ENCODE peak calls at places on chromosomes 1 and 21, in four cellular contexts. One of them, this sample, is unnamed.

GRCh38 chr1:1894354-1895049 is 3.6 kb upstream of the GNB1 start:
- DNase-seq in H9: no peak
- DNase-seq in mesenchymal stem cell: no peak
- DNase-seq in HepG2: no peak
- DNase-seq in this sample: peak; percentile 2

GRCh38 chr1:1106510-1107221 is 9.2 kb downstream of the C1orf159 start:
- DNase-seq in mesenchymal stem cell: no peak
- DNase-seq in HepG2: no peak
- DNase-seq in H9: no peak
- DNase-seq in this sample: no peak

GRCh38 chr1:200888349-200888838 is 6.3 kb upstream of the INAVA start:
- DNase-seq in HepG2: peak; percentile 67
- DNase-seq in H9: peak; percentile 58
- DNase-seq in mesenchymal stem cell: no peak
- DNase-seq in this sample: peak; percentile 16

GRCh38 chr1:54887665-54888071 is 673 bp upstream of the DHCR24 start:
- DNase-seq in HepG2: no peak
- DNase-seq in H9: peak; percentile 41
- DNase-seq in mesenchymal stem cell: peak; percentile 19
- DNase-seq in this sample: peak; percentile 43

GRCh38 chr1:223556414-223557124 is 108.9 kb downstream of the CAPN8 start:
- DNase-seq in HepG2: peak; percentile 25
- DNase-seq in H9: peak; percentile 76
- DNase-seq in mesenchymal stem cell: no peak
- DNase-seq in this sample: peak; percentile 72

GRCh38 chr1:244049969-244050834 is 881 bp upstream of the ZBTB18 start:
- DNase-seq in H9: no peak
- DNase-seq in HepG2: no peak
- DNase-seq in mesenchymal stem cell: peak; percentile 35
- DNase-seq in this sample: peak; percentile 37

GRCh38 chr1:206725053-206725963 is 40.6 kb downstream of the MAPKAPK2 start:
- DNase-seq in mesenchymal stem cell: peak; percentile 60
- DNase-seq in H9: peak; percentile 73
- DNase-seq in HepG2: peak; percentile 18
- DNase-seq in this sample: peak; percentile 65

GRCh38 chr1:234933475-234933874 is 195.2 kb downstream of the TOMM20 start:
- DNase-seq in HepG2: no peak
- DNase-seq in H9: no peak
- DNase-seq in mesenchymal stem cell: peak; percentile 68
- DNase-seq in this sample: no peak

GRCh38 chr1:15011160-15011559 is 142.4 kb upstream of the TMEM51 start:
- DNase-seq in HepG2: no peak
- DNase-seq in mesenchymal stem cell: no peak
- DNase-seq in H9: no peak
- DNase-seq in this sample: no peak

GRCh38 chr1:19405195-19405760 is 80.1 kb downstream of the CAPZB start:
- DNase-seq in H9: no peak
- DNase-seq in mesenchymal stem cell: no peak
- DNase-seq in HepG2: no peak
- DNase-seq in this sample: peak; percentile 72

GRCh38 chr1:183090386-183091006 is 67.3 kb downstream of the LAMC1 start:
- DNase-seq in mesenchymal stem cell: peak; percentile 73
- DNase-seq in HepG2: peak; percentile 49
- DNase-seq in H9: no peak
- DNase-seq in this sample: no peak

GRCh38 chr21:43721225-43721605 is 2.3 kb downstream of the PDXK start:
- DNase-seq in mesenchymal stem cell: no peak
- DNase-seq in HepG2: no peak
- DNase-seq in H9: no peak
- DNase-seq in this sample: no peak

GRCh38 chr1:32901823-32902534 is 790 bp upstream of the TMEM54 start:
- DNase-seq in mesenchymal stem cell: no peak
- DNase-seq in HepG2: no peak
- DNase-seq in H9: no peak
- DNase-seq in this sample: no peak

GRCh38 chr1:42942444-42942843 is 16.2 kb downstream of the SLC2A1 start:
- DNase-seq in mesenchymal stem cell: no peak
- DNase-seq in HepG2: no peak
- DNase-seq in H9: no peak
- DNase-seq in this sample: no peak

GRCh38 chr21:34981793-34982192 is 67.3 kb downstream of the RUNX1 start:
- DNase-seq in H9: no peak
- DNase-seq in HepG2: no peak
- DNase-seq in mesenchymal stem cell: no peak
- DNase-seq in this sample: no peak

GRCh38 chr21:34986561-34987533 is 62.3 kb downstream of the RUNX1 start:
- DNase-seq in mesenchymal stem cell: peak; percentile 95
- DNase-seq in H9: peak; percentile 36
- DNase-seq in HepG2: peak; percentile 84
- DNase-seq in this sample: peak; percentile 55

GRCh38 chr21:34983680-34984086 is 65.4 kb downstream of the RUNX1 start:
- DNase-seq in mesenchymal stem cell: peak; percentile 73
- DNase-seq in H9: no peak
- DNase-seq in HepG2: no peak
- DNase-seq in this sample: no peak

GRCh38 chr21:34987673-34988072 is 61.4 kb downstream of the RUNX1 start:
- DNase-seq in HepG2: no peak
- DNase-seq in mesenchymal stem cell: no peak
- DNase-seq in H9: no peak
- DNase-seq in this sample: no peak

GRCh38 chr21:34984356-34984755 is 64.7 kb downstream of the RUNX1 start:
- DNase-seq in mesenchymal stem cell: no peak
- DNase-seq in H9: no peak
- DNase-seq in HepG2: no peak
- DNase-seq in this sample: no peak
- H3K27ac ChIP-seq in mesenchymal stem cell: no peak overlapping the region
- H3K27ac ChIP-seq in H9: no peak overlapping the region
- H3K27ac ChIP-seq in HepG2: no peak overlapping the region
- H3K27ac ChIP-seq in this sample: no peak overlapping the region

GRCh38 chr21:36640260-36641244 is 58.4 kb upstream of the SIM2 start:
- DNase-seq in mesenchymal stem cell: peak; percentile 8
- DNase-seq in HepG2: no peak
- DNase-seq in H9: peak; percentile 35
- DNase-seq in this sample: peak; percentile 53

GRCh38 chr21:36635991-36636390 is 62.9 kb upstream of the SIM2 start:
- DNase-seq in H9: no peak
- DNase-seq in HepG2: no peak
- DNase-seq in mesenchymal stem cell: no peak
- DNase-seq in this sample: no peak

GRCh38 chr21:36641346-36641745 is 57.6 kb upstream of the SIM2 start:
- DNase-seq in HepG2: no peak
- DNase-seq in H9: no peak
- DNase-seq in mesenchymal stem cell: no peak
- DNase-seq in this sample: no peak

GRCh38 chr21:36639769-36640168 is 59.1 kb upstream of the SIM2 start:
- DNase-seq in HepG2: no peak
- DNase-seq in H9: no peak
- DNase-seq in mesenchymal stem cell: no peak
- DNase-seq in this sample: no peak

DNA sequence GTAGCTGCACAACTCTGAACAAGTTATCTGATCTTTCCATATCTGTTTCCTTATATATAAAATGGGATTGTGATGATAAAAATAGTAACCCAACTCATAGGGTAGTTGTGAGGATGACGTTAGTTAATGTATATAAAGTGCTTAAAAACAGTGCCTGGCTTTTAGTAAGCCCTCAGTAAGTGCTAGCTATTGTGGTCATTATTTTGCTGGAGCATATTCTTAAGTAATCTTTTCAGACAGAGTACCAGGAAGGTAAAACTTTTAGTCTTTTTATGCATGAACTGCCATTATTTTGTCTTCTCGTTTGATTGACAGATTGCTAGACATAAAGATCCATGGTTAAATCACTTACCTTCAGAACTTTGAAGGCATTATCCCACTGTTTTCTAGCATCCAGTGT is 62.5 kb upstream of the SIM2 start:
- DNase-seq in H9: no peak
- DNase-seq in mesenchymal stem cell: no peak
- DNase-seq in HepG2: no peak
- DNase-seq in this sample: no peak
- H2AFZ ChIP-seq in H9: no peak overlapping the region
- H2AFZ ChIP-seq in mesenchymal stem cell: no peak overlapping the region
- H2AFZ ChIP-seq in HepG2: no peak overlapping the region
- H2AFZ ChIP-seq in this sample: no peak overlapping the region

DNA sequence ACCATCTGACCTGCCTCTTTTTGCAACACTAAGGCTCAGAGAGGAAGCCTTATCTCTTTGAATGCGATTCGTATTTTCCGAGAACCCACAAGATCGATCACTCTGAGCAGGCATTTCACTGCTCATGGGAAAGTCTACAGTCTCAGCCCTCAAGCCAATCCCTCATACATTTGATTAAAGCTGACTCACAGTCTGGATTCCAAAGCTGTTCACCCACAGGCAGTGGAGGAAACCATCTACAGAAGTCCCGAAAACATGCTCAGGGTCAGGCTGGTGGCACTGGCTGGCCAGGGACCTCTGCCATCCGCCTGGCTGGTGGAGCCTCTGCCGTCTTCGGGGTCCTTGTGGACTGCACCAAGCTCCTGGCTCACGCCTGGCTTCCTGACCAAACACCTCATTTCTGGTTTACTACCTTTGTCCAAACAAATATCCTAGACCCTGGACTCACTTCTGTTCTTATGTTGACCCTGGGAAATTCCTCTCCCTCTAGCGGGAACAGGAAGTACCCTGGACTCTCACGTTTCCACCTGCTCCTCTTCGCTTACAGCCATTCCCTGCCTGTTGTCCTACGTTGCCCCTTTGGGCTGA is 650.0 kb downstream of the SMYD3 start:
- DNase-seq in HepG2: peak; percentile 82
- DNase-seq in H9: no peak
- DNase-seq in mesenchymal stem cell: peak; percentile 73
- DNase-seq in this sample: no peak
- H3K27ac ChIP-seq in HepG2: peak overlapping the region; percentile 85
- H3K27ac ChIP-seq in H9: no peak overlapping the region
- H3K27ac ChIP-seq in mesenchymal stem cell: no peak overlapping the region
- H3K27ac ChIP-seq in this sample: no peak overlapping the region

DNA sequence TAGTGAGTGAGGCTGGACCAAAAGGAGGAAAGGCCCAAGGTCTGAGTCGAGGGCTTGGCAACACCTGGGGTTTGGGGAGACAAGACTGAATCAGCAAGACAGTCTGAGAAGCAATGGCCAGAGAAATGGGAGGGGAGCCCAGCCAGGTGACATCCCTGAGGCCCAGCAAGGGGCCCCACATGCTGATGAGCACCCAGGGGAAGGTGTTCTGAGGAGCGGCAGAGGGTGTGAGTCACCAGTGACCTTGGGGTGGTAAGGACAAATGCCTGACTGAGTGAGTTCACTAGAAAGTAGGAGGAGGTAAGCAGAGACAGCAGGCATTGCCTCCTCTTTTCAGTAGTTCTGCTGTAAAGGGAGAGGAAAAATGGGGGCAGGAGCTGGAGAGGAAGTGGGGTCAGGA is 192.4 kb upstream of the GALNT2 start:
- DNase-seq in mesenchymal stem cell: no peak
- DNase-seq in H9: no peak
- DNase-seq in HepG2: no peak
- DNase-seq in this sample: no peak
- H2AFZ ChIP-seq in mesenchymal stem cell: no peak overlapping the region
- H2AFZ ChIP-seq in H9: no peak overlapping the region
- H2AFZ ChIP-seq in HepG2: no peak overlapping the region
- H2AFZ ChIP-seq in this sample: no peak overlapping the region

DNA sequence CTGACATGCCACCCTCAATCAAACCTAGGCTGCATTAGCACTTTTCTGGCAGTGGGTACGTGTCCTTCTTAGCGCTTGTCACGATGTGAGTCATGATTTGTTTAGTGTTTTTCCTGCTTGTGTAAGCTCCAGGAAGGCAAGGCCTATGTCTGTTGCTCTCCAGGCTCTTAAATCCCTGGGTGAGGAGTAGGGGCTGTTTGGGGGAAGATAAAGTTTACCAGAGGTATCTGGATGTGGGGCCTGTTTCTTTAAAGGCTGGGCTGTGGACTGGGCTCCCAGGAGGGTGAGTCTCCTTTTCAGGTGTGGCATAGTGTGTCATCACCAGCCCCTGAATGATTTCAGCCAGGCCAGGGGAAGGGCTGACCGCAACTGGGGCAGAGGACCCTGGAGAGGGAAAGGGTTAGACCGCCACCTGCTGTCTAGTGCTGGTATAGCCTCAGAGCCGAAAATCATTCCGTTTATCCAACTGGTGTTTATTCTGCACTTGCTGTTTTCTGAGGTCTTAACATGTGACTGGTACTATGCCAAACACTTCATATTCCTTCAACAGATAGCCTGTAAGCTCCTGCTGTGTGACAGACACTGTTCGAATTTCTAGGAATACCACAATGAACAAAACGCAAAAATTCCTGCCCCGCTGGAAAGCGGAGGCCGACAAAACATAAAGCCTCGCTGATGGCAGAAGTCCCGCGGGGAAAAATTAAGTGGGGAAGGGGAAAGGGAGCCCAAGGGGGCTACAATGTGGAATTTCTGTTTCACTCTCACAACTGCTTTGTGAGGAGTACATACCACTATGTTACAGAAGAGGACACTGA is 9.7 kb downstream of the SERINC2 start:
- DNase-seq in H9: peak; percentile 75
- DNase-seq in HepG2: peak; percentile 70
- DNase-seq in mesenchymal stem cell: peak; percentile 95
- DNase-seq in this sample: peak; percentile 73
- H3K27ac ChIP-seq in H9: no peak overlapping the region
- H3K27ac ChIP-seq in HepG2: peak overlapping the region; percentile 62
- H3K27ac ChIP-seq in mesenchymal stem cell: no peak overlapping the region
- H3K27ac ChIP-seq in this sample: no peak overlapping the region

GRCh38 chr1:155127105-155127671 is 488 bp upstream of the EFNA1 start:
- DNase-seq in HepG2: peak; percentile 99
- DNase-seq in H9: peak; percentile 52
- DNase-seq in mesenchymal stem cell: peak; percentile 76
- DNase-seq in this sample: peak; percentile 55

GRCh38 chr1:155126494-155127104 is 1.1 kb upstream of the EFNA1 start:
- DNase-seq in HepG2: peak; percentile 88
- DNase-seq in mesenchymal stem cell: peak; percentile 74
- DNase-seq in H9: peak; percentile 49
- DNase-seq in this sample: peak; percentile 63

GRCh38 chr1:155124503-155125463 is 2.9 kb upstream of the EFNA1 start:
- DNase-seq in HepG2: no peak
- DNase-seq in mesenchymal stem cell: peak; percentile 79
- DNase-seq in H9: peak; percentile 51
- DNase-seq in this sample: peak; percentile 40

GRCh38 chr1:155125946-155126493 is 1.7 kb upstream of the EFNA1 start:
- DNase-seq in mesenchymal stem cell: peak; percentile 52
- DNase-seq in HepG2: peak; percentile 88
- DNase-seq in H9: peak; percentile 43
- DNase-seq in this sample: peak; percentile 70

DNA sequence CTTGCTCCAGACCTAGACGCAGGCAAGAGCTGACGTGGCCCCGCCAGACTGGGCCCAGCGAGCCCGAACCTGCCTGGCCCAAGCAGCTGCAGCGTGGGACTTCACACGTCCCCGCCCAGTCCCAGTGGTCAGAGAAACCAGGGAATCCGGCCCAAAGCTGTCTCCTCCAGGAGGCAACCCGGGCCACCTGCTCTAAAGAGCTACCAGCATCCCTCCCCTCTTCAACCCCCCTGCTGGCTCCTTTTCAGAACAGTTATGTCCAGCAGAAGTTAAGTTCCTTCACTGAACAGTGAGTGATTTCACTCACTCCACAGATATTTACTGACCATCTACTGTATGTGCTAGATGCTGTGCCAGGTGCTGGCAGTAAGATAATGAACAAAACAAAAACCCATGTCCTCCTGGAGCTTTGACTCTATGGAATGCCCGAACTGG is 2.1 kb upstream of the EFNA1 start:
- DNase-seq in HepG2: no peak
- DNase-seq in H9: peak; percentile 34
- DNase-seq in mesenchymal stem cell: no peak
- DNase-seq in this sample: peak; percentile 46
- H2AFZ ChIP-seq in HepG2: no peak overlapping the region
- H2AFZ ChIP-seq in H9: no peak overlapping the region
- H2AFZ ChIP-seq in mesenchymal stem cell: no peak overlapping the region
- H2AFZ ChIP-seq in this sample: peak overlapping the region; percentile 80

GRCh38 chr1:155941845-155942507 is 538 bp downstream of the RXFP4 start:
- DNase-seq in H9: no peak
- DNase-seq in HepG2: no peak
- DNase-seq in mesenchymal stem cell: no peak
- DNase-seq in this sample: no peak
- H3K27ac ChIP-seq in H9: no peak overlapping the region
- H3K27ac ChIP-seq in HepG2: peak overlapping the region; percentile 84
- H3K27ac ChIP-seq in mesenchymal stem cell: no peak overlapping the region
- H3K27ac ChIP-seq in this sample: no peak overlapping the region